ENCODE peak calls at places on chromosomes 11 and 22, in five cellular contexts. D, I, Q, T and W are unnamed samples.

GRCh38 chr11:121829159-121829643 is 286.8 kb downstream of the BLID start:
- DNase-seq in D (no peak), I (peak), Q (no peak), T (no peak), W (no peak)

GRCh38 chr22:44399196-44399837 is 86.6 kb upstream of the SHISAL1 start:
- DNase-seq in D (no peak), I (no peak), Q (no peak), T (peak), W (no peak)

GRCh38 chr22:27515091-27515523 is 286.4 kb downstream of the MN1 start:
- DNase-seq in D (no peak), I (no peak), Q (peak), T (peak), W (no peak)

GRCh38 chr11:64352099-64353005 is 6.6 kb upstream of the RPS6KA4 start:
- DNase-seq in D (no peak), I (no peak), Q (no peak), T (no peak), W (no peak)

GRCh38 chr11:111557425-111558111 is 17.0 kb downstream of the LAYN start:
- DNase-seq in D (no peak), I (peak), Q (no peak), T (no peak), W (no peak)

GRCh38 chr11:72379384-72380131 is 54.8 kb downstream of the CLPB start:
- DNase-seq in D (no peak), I (no peak), Q (no peak), T (no peak), W (no peak)

GRCh38 chr11:100612766-100613165 is 74.3 kb upstream of the ARHGAP42 start:
- DNase-seq in D (no peak), I (no peak), Q (no peak), T (no peak), W (no peak)

GRCh38 chr22:44159230-44159629 is 21.5 kb upstream of the PARVG start:
- DNase-seq in D (no peak), I (no peak), Q (peak), T (no peak), W (no peak)

GRCh38 chr11:131888230-131888826 is 517.9 kb downstream of the NTM start:
- DNase-seq in D (no peak), I (peak), Q (no peak), T (no peak), W (no peak)

GRCh38 chr11:61586792-61587430 is 6.0 kb upstream of the SYT7 start:
- DNase-seq in D (no peak), I (no peak), Q (no peak), T (no peak), W (no peak)

GRCh38 chr11:75896843-75897419 is 81.9 kb downstream of the UVRAG start:
- DNase-seq in D (no peak), I (peak), Q (no peak), T (no peak), W (no peak)

GRCh38 chr22:46750861-46751260 is 11.6 kb upstream of the TBC1D22A start:
- DNase-seq in D (no peak), I (no peak), Q (no peak), T (no peak), W (no peak)

GRCh38 chr22:45179276-45180049 is 15.7 kb downstream of the NUP50 start:
- DNase-seq in D (no peak), I (no peak), Q (no peak), T (no peak), W (no peak)

GRCh38 chr11:75762885-75763284 is 5.7 kb upstream of the DGAT2 start:
- DNase-seq in D (no peak), I (peak), Q (no peak), T (no peak), W (no peak)

GRCh38 chr22:39789794-39790193 is 103.8 kb downstream of the ENTHD1 start:
- DNase-seq in D (no peak), I (no peak), Q (no peak), T (no peak), W (no peak)

GRCh38 chr11:118635237-118635591 is 27.8 kb downstream of the PHLDB1 start:
- DNase-seq in D (peak), I (no peak), Q (no peak), T (no peak), W (peak)

GRCh38 chr11:4368286-4368685 is at the start of gene OR52B4:
- DNase-seq in D (no peak), I (no peak), Q (no peak), T (no peak), W (no peak)

GRCh38 chr11:72446929-72447753 is 12.8 kb upstream of the CLPB start:
- DNase-seq in D (no peak), I (peak), Q (no peak), T (no peak), W (no peak)

GRCh38 chr11:120129570-120129969 is 8.3 kb downstream of the TRIM29 start:
- DNase-seq in D (peak), I (no peak), Q (peak), T (no peak), W (no peak)

GRCh38 chr22:45948081-45948648 is 28.8 kb downstream of the WNT7B start:
- DNase-seq in D (no peak), I (no peak), Q (no peak), T (no peak), W (no peak)

GRCh38 chr22:45918455-45919370 is 58.2 kb downstream of the WNT7B start:
- DNase-seq in D (no peak), I (no peak), Q (no peak), T (no peak), W (no peak)

GRCh38 chr11:116792144-116792868 is 627 bp upstream of the APOA5 start:
- DNase-seq in D (no peak), I (no peak), Q (no peak), T (no peak), W (no peak)

GRCh38 chr11:1353383-1354124 is 36.2 kb upstream of the BRSK2 start:
- DNase-seq in D (no peak), I (no peak), Q (peak), T (no peak), W (no peak)

GRCh38 chr22:16917144-16918003 is 90.6 kb downstream of the GAB4 start:
- DNase-seq in D (peak), I (peak), Q (no peak), T (peak), W (peak)

GRCh38 chr11:57324154-57324885 is 432 bp downstream of the TNKS1BP1 start:
- DNase-seq in D (peak), I (peak), Q (peak), T (peak), W (peak)

GRCh38 chr11:130194241-130195023 is 34.9 kb downstream of the ST14 start:
- DNase-seq in D (no peak), I (no peak), Q (no peak), T (no peak), W (no peak)

GRCh38 chr11:64251986-64252837 is 882 bp downstream of the PLCB3 start:
- DNase-seq in D (peak), I (no peak), Q (peak), T (peak), W (no peak)

GRCh38 chr11:19398772-19399542 is 158.2 kb upstream of the E2F8 start:
- DNase-seq in D (no peak), I (peak), Q (peak), T (peak), W (no peak)

GRCh38 chr11:35276396-35276795 is 137.4 kb downstream of the CD44 start:
- DNase-seq in D (no peak), I (peak), Q (no peak), T (no peak), W (no peak)

GRCh38 chr11:69817265-69818236 is 1.7 kb downstream of the FGF3 start:
- DNase-seq in D (peak), I (no peak), Q (no peak), T (no peak), W (peak)

GRCh38 chr22:40708177-40708576 is 28.9 kb downstream of the MCHR1 start:
- DNase-seq in D (no peak), I (no peak), Q (no peak), T (no peak), W (no peak)

GRCh38 chr11:5203366-5203765 is 2.9 kb upstream of the OR51V1 start:
- DNase-seq in D (no peak), I (no peak), Q (no peak), T (no peak), W (no peak)

GRCh38 chr11:108693852-108694251 is 29.0 kb downstream of the DDX10 start:
- DNase-seq in D (no peak), I (peak), Q (no peak), T (no peak), W (no peak)

GRCh38 chr11:116093065-116093464 is 588.9 kb upstream of the CADM1 start:
- DNase-seq in D (no peak), I (no peak), Q (no peak), T (no peak), W (no peak)

GRCh38 chr11:93005239-93005638 is 35.8 kb downstream of the MTNR1B start:
- DNase-seq in D (no peak), I (peak), Q (no peak), T (no peak), W (peak)

GRCh38 chr11:7582338-7582985 is 68.7 kb downstream of the PPFIBP2 start:
- DNase-seq in D (no peak), I (no peak), Q (no peak), T (no peak), W (no peak)

GRCh38 chr11:2530131-2530854 is 85.5 kb downstream of the KCNQ1 start:
- DNase-seq in D (no peak), I (no peak), Q (peak), T (no peak), W (no peak)

GRCh38 chr11:85822814-85823213 is 11.9 kb upstream of the SYTL2 start:
- DNase-seq in D (no peak), I (peak), Q (no peak), T (no peak), W (no peak)

GRCh38 chr11:88552377-88553029 is 215.0 kb upstream of the CTSC start:
- DNase-seq in D (peak), I (peak), Q (no peak), T (no peak), W (peak)

GRCh38 chr11:79227308-79227707 is 213.5 kb downstream of the TENM4 start:
- DNase-seq in D (no peak), I (no peak), Q (no peak), T (no peak), W (no peak)

GRCh38 chr11:79226136-79226535 is 214.7 kb downstream of the TENM4 start:
- DNase-seq in D (no peak), I (no peak), Q (no peak), T (no peak), W (no peak)

GRCh38 chr11:79228417-79228755 is 212.4 kb downstream of the TENM4 start:
- DNase-seq in D (no peak), I (no peak), Q (no peak), T (no peak), W (no peak)

GRCh38 chr11:79229047-79229446 is 211.8 kb downstream of the TENM4 start:
- DNase-seq in D (no peak), I (no peak), Q (no peak), T (no peak), W (no peak)

GRCh38 chr11:79227732-79228416 is 213.0 kb downstream of the TENM4 start:
- DNase-seq in D (no peak), I (no peak), Q (no peak), T (no peak), W (no peak)
- TF ChIP-seq CTCF in D (no peak), I (peak), Q (no peak), T (no peak), W (no peak)

GRCh38 chr22:35116817-35117216 is 50.9 kb downstream of the ISX start:
- DNase-seq in D (no peak), I (no peak), Q (no peak), T (no peak), W (no peak)
- TF ChIP-seq CTCF in D (no peak), I (no peak), Q (no peak), T (no peak), W (no peak)

DNA sequence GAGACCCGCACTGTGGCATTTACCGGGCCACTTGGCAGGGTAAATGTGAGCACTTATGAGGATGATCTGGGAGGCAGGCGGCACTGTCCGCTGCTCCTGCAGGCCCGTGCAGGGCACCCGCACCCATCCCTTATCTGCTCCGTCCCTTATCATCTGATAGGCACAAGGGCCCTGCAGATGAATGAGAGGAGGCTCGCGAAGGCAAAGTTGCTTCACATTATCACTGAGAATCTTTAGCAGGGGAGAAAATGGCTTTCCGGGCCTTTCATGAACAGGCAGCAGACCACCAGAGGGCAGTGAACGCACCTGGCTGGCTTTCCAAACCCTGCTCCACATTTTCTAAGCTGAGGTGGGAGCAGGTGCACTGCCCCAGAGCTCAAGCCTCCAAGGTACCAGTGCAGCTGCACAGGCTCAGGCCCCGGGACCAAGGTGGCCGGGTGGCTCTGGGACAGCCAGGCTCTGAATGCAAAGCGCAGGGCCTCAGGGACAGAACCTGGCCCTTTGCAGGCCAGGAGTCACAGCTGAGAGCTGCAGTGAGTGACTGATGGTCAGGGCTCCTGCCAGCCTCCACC is 165.6 kb downstream of the SHANK2 start:
- DNase-seq in D (peak), I (peak), Q (no peak), T (no peak), W (peak)
- TF ChIP-seq CTCF in D (no peak), I (peak), Q (no peak), T (no peak), W (peak)

GRCh38 chr11:16160146-16160545 is 196.2 kb downstream of the SOX6 start:
- DNase-seq in D (no peak), I (no peak), Q (no peak), T (no peak), W (peak)
- TF ChIP-seq CTCF in D (no peak), I (no peak), Q (no peak), T (no peak), W (no peak)

GRCh38 chr11:44133335-44133946 is 38.0 kb downstream of the EXT2 start:
- DNase-seq in D (no peak), I (peak), Q (no peak), T (no peak), W (peak)
- TF ChIP-seq CTCF in D (peak), I (peak), Q (no peak), T (peak), W (peak)